ENCODE peak calls at places on chromosomes 12 and 14, in seven cellular contexts. One of them, this sample, is unnamed.
A peak's percentile ranks its signal among the peaks of the same experiment; 100 is the strongest.

GRCh38 chr12:55745361-55746146 is 2.6 kb downstream of the GDF11 start:
- DNase-seq in NCI-H526 treated with DMSO at 0.1 percent for 48 hours: peak; percentile 89
- DNase-seq in colonic mucosa: no peak
- DNase-seq in activated naive CD4-positive, alpha-beta T cell treated with anti-CD3 and anti-CD28 coated beads for 36 hours: peak; percentile 5
- DNase-seq in Caco-2: no peak
- DNase-seq in endodermal cell: peak; percentile 93
- DNase-seq in RCC 7860: no peak
- DNase-seq in this sample: no peak

GRCh38 chr14:41297961-41298690 is 308.6 kb upstream of the LRFN5 start:
- DNase-seq in NCI-H526 treated with DMSO at 0.1 percent for 48 hours: no peak
- DNase-seq in colonic mucosa: no peak
- DNase-seq in activated naive CD4-positive, alpha-beta T cell treated with anti-CD3 and anti-CD28 coated beads for 36 hours: no peak
- DNase-seq in Caco-2: no peak
- DNase-seq in endodermal cell: no peak
- DNase-seq in RCC 7860: no peak
- DNase-seq in this sample: peak; percentile 31

GRCh38 chr14:90381011-90381790 is 15.6 kb upstream of the CALM1 start:
- DNase-seq in NCI-H526 treated with DMSO at 0.1 percent for 48 hours: peak; percentile 79
- DNase-seq in colonic mucosa: peak; percentile 61
- DNase-seq in activated naive CD4-positive, alpha-beta T cell treated with anti-CD3 and anti-CD28 coated beads for 36 hours: no peak
- DNase-seq in Caco-2: peak; percentile 27
- DNase-seq in endodermal cell: no peak
- DNase-seq in RCC 7860: no peak
- DNase-seq in this sample: no peak

GRCh38 chr14:53537421-53538315 is 384.5 kb upstream of the DDHD1 start:
- DNase-seq in NCI-H526 treated with DMSO at 0.1 percent for 48 hours: no peak
- DNase-seq in colonic mucosa: peak; percentile 24
- DNase-seq in activated naive CD4-positive, alpha-beta T cell treated with anti-CD3 and anti-CD28 coated beads for 36 hours: no peak
- DNase-seq in Caco-2: peak; percentile 46
- DNase-seq in endodermal cell: peak; percentile 52
- DNase-seq in RCC 7860: no peak
- DNase-seq in this sample: no peak

GRCh38 chr12:7832059-7832696 is 40.5 kb downstream of the SLC2A14 start:
- DNase-seq in NCI-H526 treated with DMSO at 0.1 percent for 48 hours: peak; percentile 36
- DNase-seq in colonic mucosa: no peak
- DNase-seq in activated naive CD4-positive, alpha-beta T cell treated with anti-CD3 and anti-CD28 coated beads for 36 hours: peak; percentile 31
- DNase-seq in Caco-2: peak; percentile 85
- DNase-seq in endodermal cell: peak; percentile 71
- DNase-seq in RCC 7860: peak; percentile 27
- DNase-seq in this sample: peak; percentile 18

GRCh38 chr12:120903818-120904773 is at the start of gene SPPL3:
- DNase-seq in NCI-H526 treated with DMSO at 0.1 percent for 48 hours: peak; percentile 67
- DNase-seq in colonic mucosa: peak; percentile 96
- DNase-seq in activated naive CD4-positive, alpha-beta T cell treated with anti-CD3 and anti-CD28 coated beads for 36 hours: peak; percentile 91
- DNase-seq in Caco-2: peak; percentile 96
- DNase-seq in endodermal cell: peak; percentile 99
- DNase-seq in RCC 7860: peak; percentile 55
- DNase-seq in this sample: peak; percentile 51

GRCh38 chr12:34371050-34371449 is 348.8 kb downstream of the ALG10 start:
- DNase-seq in NCI-H526 treated with DMSO at 0.1 percent for 48 hours: no peak
- DNase-seq in colonic mucosa: no peak
- DNase-seq in activated naive CD4-positive, alpha-beta T cell treated with anti-CD3 and anti-CD28 coated beads for 36 hours: no peak
- DNase-seq in Caco-2: no peak
- DNase-seq in endodermal cell: no peak
- DNase-seq in RCC 7860: no peak
- DNase-seq in this sample: no peak

GRCh38 chr12:39595923-39596322 is 23.7 kb downstream of the ABCD2 start:
- DNase-seq in NCI-H526 treated with DMSO at 0.1 percent for 48 hours: no peak
- DNase-seq in colonic mucosa: no peak
- DNase-seq in activated naive CD4-positive, alpha-beta T cell treated with anti-CD3 and anti-CD28 coated beads for 36 hours: no peak
- DNase-seq in Caco-2: no peak
- DNase-seq in endodermal cell: no peak
- DNase-seq in RCC 7860: no peak
- DNase-seq in this sample: no peak

GRCh38 chr14:30417999-30418398 is 141.0 kb upstream of the G2E3 start:
- DNase-seq in NCI-H526 treated with DMSO at 0.1 percent for 48 hours: no peak
- DNase-seq in colonic mucosa: no peak
- DNase-seq in activated naive CD4-positive, alpha-beta T cell treated with anti-CD3 and anti-CD28 coated beads for 36 hours: no peak
- DNase-seq in Caco-2: no peak
- DNase-seq in endodermal cell: no peak
- DNase-seq in RCC 7860: no peak
- DNase-seq in this sample: no peak

GRCh38 chr14:58177125-58177524 is 22.8 kb upstream of the ACTR10 start:
- DNase-seq in NCI-H526 treated with DMSO at 0.1 percent for 48 hours: no peak
- DNase-seq in colonic mucosa: no peak
- DNase-seq in activated naive CD4-positive, alpha-beta T cell treated with anti-CD3 and anti-CD28 coated beads for 36 hours: no peak
- DNase-seq in Caco-2: no peak
- DNase-seq in endodermal cell: no peak
- DNase-seq in RCC 7860: no peak
- DNase-seq in this sample: no peak

GRCh38 chr12:81128930-81129554 is 51.2 kb downstream of the ACSS3 start:
- DNase-seq in NCI-H526 treated with DMSO at 0.1 percent for 48 hours: peak; percentile 35
- DNase-seq in colonic mucosa: peak; percentile 23
- DNase-seq in activated naive CD4-positive, alpha-beta T cell treated with anti-CD3 and anti-CD28 coated beads for 36 hours: no peak
- DNase-seq in Caco-2: peak; percentile 58
- DNase-seq in endodermal cell: peak; percentile 80
- DNase-seq in RCC 7860: peak; percentile 11
- DNase-seq in this sample: peak; percentile 52

GRCh38 chr14:73250317-73250713 is 13.0 kb downstream of the PAPLN start:
- DNase-seq in NCI-H526 treated with DMSO at 0.1 percent for 48 hours: no peak
- DNase-seq in colonic mucosa: no peak
- DNase-seq in activated naive CD4-positive, alpha-beta T cell treated with anti-CD3 and anti-CD28 coated beads for 36 hours: no peak
- DNase-seq in Caco-2: no peak
- DNase-seq in endodermal cell: peak; percentile 36
- DNase-seq in RCC 7860: no peak
- DNase-seq in this sample: no peak

GRCh38 chr12:118999107-118999506 is 17.8 kb downstream of the SRRM4 start:
- DNase-seq in NCI-H526 treated with DMSO at 0.1 percent for 48 hours: no peak
- DNase-seq in colonic mucosa: no peak
- DNase-seq in activated naive CD4-positive, alpha-beta T cell treated with anti-CD3 and anti-CD28 coated beads for 36 hours: no peak
- DNase-seq in Caco-2: no peak
- DNase-seq in endodermal cell: no peak
- DNase-seq in RCC 7860: no peak
- DNase-seq in this sample: no peak

GRCh38 chr14:24887623-24888304 is 162.2 kb downstream of the STXBP6 start:
- DNase-seq in NCI-H526 treated with DMSO at 0.1 percent for 48 hours: no peak
- DNase-seq in colonic mucosa: no peak
- DNase-seq in activated naive CD4-positive, alpha-beta T cell treated with anti-CD3 and anti-CD28 coated beads for 36 hours: no peak
- DNase-seq in Caco-2: no peak
- DNase-seq in endodermal cell: no peak
- DNase-seq in RCC 7860: peak; percentile 25
- DNase-seq in this sample: no peak

GRCh38 chr14:23443411-23443812 is 8.0 kb upstream of the MYH7 start:
- DNase-seq in NCI-H526 treated with DMSO at 0.1 percent for 48 hours: no peak
- DNase-seq in colonic mucosa: no peak
- DNase-seq in activated naive CD4-positive, alpha-beta T cell treated with anti-CD3 and anti-CD28 coated beads for 36 hours: no peak
- DNase-seq in Caco-2: no peak
- DNase-seq in endodermal cell: no peak
- DNase-seq in RCC 7860: no peak
- DNase-seq in this sample: no peak

GRCh38 chr14:63974176-63974575 is 121.4 kb downstream of the SYNE2 start:
- DNase-seq in NCI-H526 treated with DMSO at 0.1 percent for 48 hours: no peak
- DNase-seq in colonic mucosa: no peak
- DNase-seq in activated naive CD4-positive, alpha-beta T cell treated with anti-CD3 and anti-CD28 coated beads for 36 hours: no peak
- DNase-seq in Caco-2: no peak
- DNase-seq in endodermal cell: no peak
- DNase-seq in RCC 7860: no peak
- DNase-seq in this sample: no peak